ENCODE peak calls at places on chromosomes 16 and 17, in four cellular contexts. One of them, this sample, is unnamed.

GRCh38 chr17:65160507-65160906 is 23.3 kb downstream of the RGS9 start:
- DNase-seq in fibroblast of mammary gland: no peak
- DNase-seq in Right ventricle myocardium superior: no peak
- DNase-seq in HT-29: no peak
- DNase-seq in this sample: no peak

GRCh38 chr16:30077656-30078055 is 1.9 kb downstream of the PPP4C start:
- DNase-seq in fibroblast of mammary gland: peak
- DNase-seq in Right ventricle myocardium superior: no peak
- DNase-seq in HT-29: no peak
- DNase-seq in this sample: no peak

GRCh38 chr16:48498761-48499600 is 111.0 kb downstream of the N4BP1 start:
- DNase-seq in fibroblast of mammary gland: peak
- DNase-seq in Right ventricle myocardium superior: no peak
- DNase-seq in HT-29: no peak
- DNase-seq in this sample: no peak

GRCh38 chr16:245105-245504 is 10.5 kb downstream of the FAM234A start:
- DNase-seq in fibroblast of mammary gland: no peak
- DNase-seq in Right ventricle myocardium superior: peak
- DNase-seq in HT-29: no peak
- DNase-seq in this sample: no peak

GRCh38 chr17:61302911-61303310 is 96.7 kb upstream of the TBX2 start:
- DNase-seq in fibroblast of mammary gland: no peak
- DNase-seq in Right ventricle myocardium superior: no peak
- DNase-seq in HT-29: no peak
- DNase-seq in this sample: no peak

GRCh38 chr16:89561195-89562026 is 929 bp downstream of the RPL13 start:
- DNase-seq in fibroblast of mammary gland: no peak
- DNase-seq in Right ventricle myocardium superior: no peak
- DNase-seq in HT-29: no peak
- DNase-seq in this sample: no peak

GRCh38 chr17:21296097-21297025 is 11.8 kb downstream of the MAP2K3 start:
- DNase-seq in fibroblast of mammary gland: peak
- DNase-seq in Right ventricle myocardium superior: peak
- DNase-seq in HT-29: no peak
- DNase-seq in this sample: no peak

GRCh38 chr17:66343531-66344078 is 41.2 kb downstream of the PRKCA start:
- DNase-seq in fibroblast of mammary gland: peak
- DNase-seq in Right ventricle myocardium superior: no peak
- DNase-seq in HT-29: no peak
- DNase-seq in this sample: no peak

GRCh38 chr17:66548158-66548557 is 245.7 kb downstream of the PRKCA start:
- DNase-seq in fibroblast of mammary gland: peak
- DNase-seq in Right ventricle myocardium superior: no peak
- DNase-seq in HT-29: no peak
- DNase-seq in this sample: no peak

GRCh38 chr16:66441586-66442375 is 14.7 kb downstream of the BEAN1 start:
- DNase-seq in fibroblast of mammary gland: peak
- DNase-seq in Right ventricle myocardium superior: no peak
- DNase-seq in HT-29: no peak
- DNase-seq in this sample: no peak

GRCh38 chr17:61369751-61370150 is 29.9 kb upstream of the TBX2 start:
- DNase-seq in fibroblast of mammary gland: no peak
- DNase-seq in Right ventricle myocardium superior: no peak
- DNase-seq in HT-29: no peak
- DNase-seq in this sample: no peak

GRCh38 chr17:31580331-31581021 is 189.0 kb downstream of the RAB11FIP4 start:
- DNase-seq in fibroblast of mammary gland: peak
- DNase-seq in Right ventricle myocardium superior: peak
- DNase-seq in HT-29: no peak
- DNase-seq in this sample: no peak

GRCh38 chr17:49180303-49180702 is 30.1 kb downstream of the GNGT2 start:
- DNase-seq in fibroblast of mammary gland: peak
- DNase-seq in Right ventricle myocardium superior: peak
- DNase-seq in HT-29: peak
- DNase-seq in this sample: peak

GRCh38 chr17:76027159-76027839 is at the start of gene EVPL:
- DNase-seq in fibroblast of mammary gland: no peak
- DNase-seq in Right ventricle myocardium superior: no peak
- DNase-seq in HT-29: peak
- DNase-seq in this sample: no peak

GRCh38 chr17:75455896-75456416 is 479 bp upstream of the TMEM94 start:
- DNase-seq in fibroblast of mammary gland: no peak
- DNase-seq in Right ventricle myocardium superior: peak
- DNase-seq in HT-29: no peak
- DNase-seq in this sample: no peak

GRCh38 chr17:73192894-73193701 is at the start of gene COG1:
- DNase-seq in fibroblast of mammary gland: peak
- DNase-seq in Right ventricle myocardium superior: peak
- DNase-seq in HT-29: peak
- DNase-seq in this sample: peak

GRCh38 chr16:50820225-50820624 is 78.3 kb downstream of the CYLD start:
- DNase-seq in fibroblast of mammary gland: no peak
- DNase-seq in Right ventricle myocardium superior: no peak
- DNase-seq in HT-29: no peak
- DNase-seq in this sample: no peak